ENCODE peak calls at places on chromosomes 1 and 21, in five cellular contexts. M, Z, G, L and O are unnamed samples.
A peak's percentile ranks its signal among the peaks of the same experiment; 100 is the strongest.

GRCh38 chr1:219660666-219661463 is 48.0 kb upstream of the ZC3H11B start:
- ATAC-seq in M (peak; percentile 90), Z (peak; percentile 86), G (peak; percentile 85), L (peak; percentile 42), O (peak; percentile 79)

GRCh38 chr1:197144570-197145325 is 1.7 kb downstream of the ASPM start:
- ATAC-seq in M (no peak), Z (no peak), G (peak; percentile 7), L (no peak), O (no peak)

GRCh38 chr1:202812176-202813026 is 1.6 kb downstream of the PCAT6 start:
- ATAC-seq in M (no peak), Z (no peak), G (peak; percentile 11), L (peak; percentile 2), O (no peak)

GRCh38 chr1:162019006-162019405 is 4.7 kb downstream of the OLFML2B start:
- ATAC-seq in M (peak; percentile 8), Z (peak; percentile 6), G (peak; percentile 22), L (peak; percentile 13), O (no peak)

GRCh38 chr1:227758366-227758765 is 23.1 kb downstream of the SNAP47 start:
- ATAC-seq in M (no peak), Z (no peak), G (no peak), L (no peak), O (no peak)

GRCh38 chr1:20666804-20667203 is 5.6 kb upstream of the DDOST start:
- ATAC-seq in M (no peak), Z (no peak), G (peak; percentile 56), L (peak; percentile 66), O (no peak)

GRCh38 chr1:214164157-214164556 is 116.8 kb upstream of the SMYD2 start:
- ATAC-seq in M (no peak), Z (no peak), G (no peak), L (no peak), O (no peak)

GRCh38 chr1:231162970-231163830 is 1.3 kb downstream of the TRIM67 start:
- ATAC-seq in M (peak; percentile 19), Z (no peak), G (peak; percentile 2), L (no peak), O (no peak)

GRCh38 chr1:64745986-64746940 is 1.4 kb downstream of the RAVER2 start:
- ATAC-seq in M (peak; percentile 70), Z (peak; percentile 86), G (no peak), L (peak; percentile 4), O (peak; percentile 28)

GRCh38 chr1:58809327-58810040 is 25.6 kb upstream of the JUN start:
- ATAC-seq in M (peak; percentile 87), Z (no peak), G (peak; percentile 68), L (peak; percentile 43), O (no peak)

DNA sequence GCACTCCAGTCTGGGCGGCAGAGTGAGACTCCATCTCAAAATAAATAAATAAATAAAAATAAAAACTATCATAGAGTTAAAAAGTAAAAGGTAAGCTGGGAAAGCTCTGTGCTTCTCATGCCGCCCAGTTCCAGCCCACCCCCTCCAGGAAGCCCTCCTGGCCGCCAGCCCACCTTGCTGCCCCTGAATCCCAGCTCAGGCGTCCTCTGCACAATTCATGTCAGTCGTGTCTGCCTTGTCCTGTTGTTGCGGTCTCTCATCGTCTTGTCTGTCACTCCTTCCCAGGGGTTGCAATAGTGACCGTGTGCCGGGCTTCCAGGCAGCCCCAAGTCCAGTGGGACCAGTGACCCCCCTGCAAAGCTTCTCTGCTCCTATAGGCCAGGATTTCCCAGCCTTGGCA is 44.1 kb downstream of the RSPH1 start:
- ATAC-seq in M (no peak), Z (no peak), G (no peak), L (no peak), O (no peak)
- H3K4me1 ChIP-seq in M (peaks cover 11% of the 10 kb centered on the region), Z (no peaks in the 10 kb centered on the region), G (no peaks in the 10 kb centered on the region), L (no peaks in the 10 kb centered on the region), O (no peaks in the 10 kb centered on the region)

GRCh38 chr1:93602101-93602500 is 79.5 kb downstream of the BCAR3 start:
- ATAC-seq in M (no peak), Z (no peak), G (no peak), L (no peak), O (no peak)
- H3K4me1 ChIP-seq in M (peaks cover 15% of the 10 kb centered on the region), Z (no peaks in the 10 kb centered on the region), G (peaks cover 52% of the 10 kb centered on the region), L (peaks cover 68% of the 10 kb centered on the region), O (peaks cover 80% of the 10 kb centered on the region)

DNA sequence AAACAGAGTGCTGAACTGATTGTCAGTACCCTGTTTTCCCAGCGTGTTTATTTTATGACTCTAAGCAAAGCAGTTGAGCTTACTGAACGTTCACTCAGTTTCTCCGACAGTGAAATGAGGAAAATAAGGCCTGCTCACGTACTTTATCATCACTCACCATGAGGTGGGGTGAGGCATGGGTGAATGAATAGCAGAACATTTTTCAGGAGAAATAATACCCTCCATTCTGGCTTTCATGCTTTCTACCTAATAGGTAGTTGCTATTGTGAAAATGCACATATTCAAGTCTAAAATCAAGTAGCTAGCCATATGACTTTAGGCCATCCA is 178.1 kb downstream of the VPS13D start:
- ATAC-seq in M (no peak), Z (no peak), G (no peak), L (no peak), O (no peak)
- H3K4me1 ChIP-seq in M (peaks cover 40% of the 10 kb centered on the region), Z (peaks cover 2% of the 10 kb centered on the region), G (no peaks in the 10 kb centered on the region), L (no peaks in the 10 kb centered on the region), O (peaks cover 23% of the 10 kb centered on the region)

GRCh38 chr1:205284420-205285144 is 37.0 kb downstream of the NUAK2 start:
- ATAC-seq in M (peak; percentile 94), Z (peak; percentile 86), G (peak; percentile 93), L (peak; percentile 96), O (peak; percentile 96)
- H3K4me1 ChIP-seq in M (peaks cover 53% of the 10 kb centered on the region), Z (no peaks in the 10 kb centered on the region), G (peaks cover 54% of the 10 kb centered on the region), L (peaks cover 23% of the 10 kb centered on the region), O (no peaks in the 10 kb centered on the region)

GRCh38 chr1:206666954-206667353 is 17.8 kb upstream of the MAPKAPK2 start:
- ATAC-seq in M (no peak), Z (no peak), G (no peak), L (no peak), O (no peak)
- H3K4me1 ChIP-seq in M (peaks cover 23% of the 10 kb centered on the region), Z (no peaks in the 10 kb centered on the region), G (peaks cover under 1% of the 10 kb centered on the region), L (no peaks in the 10 kb centered on the region), O (peaks cover 25% of the 10 kb centered on the region)